ENCODE peak calls at places on chromosomes 5 and 9, in four cellular contexts. D is heart left ventricle, J is Peyer's patch, E is ovary. Z is an unnamed sample. For H3K4me1, the result is how much of the 10 kb centered on the place peaks cover.

GRCh38 chr5:134784946-134785620 is 26.5 kb downstream of the DDX46 start:
- DNase-seq in D (no peak), J (no peak), E (no peak), Z (no peak)

GRCh38 chr5:73022480-73023169 is 66.8 kb downstream of the FCHO2 start:
- DNase-seq in D (no peak), J (no peak), E (no peak), Z (peak)

GRCh38 chr9:78026416-78026815 is 5.2 kb downstream of the GNAQ start:
- DNase-seq in D (no peak), J (peak), E (no peak), Z (no peak)

GRCh38 chr9:114588671-114589526 is 1.3 kb downstream of the ATP6V1G1 start:
- DNase-seq in D (no peak), J (no peak), E (no peak), Z (no peak)

GRCh38 chr5:148858547-148858946 is 32.1 kb downstream of the ADRB2 start:
- DNase-seq in D (peak), J (no peak), E (no peak), Z (no peak)

GRCh38 chr5:132020568-132021339 is 9.3 kb upstream of the ACSL6 start:
- DNase-seq in D (no peak), J (no peak), E (no peak), Z (no peak)

GRCh38 chr5:133818031-133818431 is 150.4 kb downstream of the C5orf15 start:
- DNase-seq in D (peak), J (peak), E (peak), Z (peak)

GRCh38 chr9:32716955-32717354 is 66.4 kb upstream of the TMEM215 start:
- DNase-seq in D (no peak), J (no peak), E (no peak), Z (no peak)

GRCh38 chr5:119330367-119331183 is 25.2 kb upstream of the TNFAIP8 start:
- DNase-seq in D (no peak), J (no peak), E (no peak), Z (no peak)

GRCh38 chr9:87494970-87495471 is 2.6 kb upstream of the DAPK1 start:
- DNase-seq in D (no peak), J (no peak), E (no peak), Z (no peak)

GRCh38 chr9:130732131-130732530 is 38.6 kb downstream of the EXOSC2 start:
- DNase-seq in D (no peak), J (no peak), E (no peak), Z (no peak)

GRCh38 chr5:179322071-179323025 is 22.9 kb downstream of the ADAMTS2 start:
- DNase-seq in D (no peak), J (no peak), E (no peak), Z (no peak)

GRCh38 chr5:2047341-2047927 is 164.7 kb upstream of the IRX4 start:
- DNase-seq in D (no peak), J (no peak), E (no peak), Z (no peak)

GRCh38 chr5:43000198-43000840 is 39.8 kb downstream of the ANXA2R start:
- DNase-seq in D (peak), J (no peak), E (no peak), Z (peak)

GRCh38 chr9:131382850-131383729 is 10.8 kb upstream of the PRRC2B start:
- DNase-seq in D (peak), J (peak), E (peak), Z (peak)

GRCh38 chr5:164332349-164333196 is 827.2 kb downstream of the MAT2B start:
- DNase-seq in D (no peak), J (no peak), E (no peak), Z (no peak)

GRCh38 chr5:167634432-167634831 is 657.0 kb upstream of the WWC1 start:
- DNase-seq in D (no peak), J (no peak), E (no peak), Z (no peak)

GRCh38 chr9:131661954-131662621 is 77.8 kb downstream of the RAPGEF1 start:
- DNase-seq in D (no peak), J (no peak), E (no peak), Z (no peak)

GRCh38 chr5:118687085-118687484 is 301.3 kb downstream of the DTWD2 start:
- DNase-seq in D (no peak), J (no peak), E (no peak), Z (no peak)

GRCh38 chr5:14842117-14842516 is 29.5 kb downstream of the ANKH start:
- DNase-seq in D (no peak), J (no peak), E (no peak), Z (no peak)

GRCh38 chr5:69268899-69269298 is 34.2 kb downstream of the CDK7 start:
- DNase-seq in D (no peak), J (no peak), E (no peak), Z (no peak)

GRCh38 chr9:110655723-110656641 is 12.6 kb upstream of the MUSK start:
- DNase-seq in D (no peak), J (no peak), E (peak), Z (no peak)

GRCh38 chr9:109993250-109993978 is 213.4 kb downstream of the PALM2AKAP2 start:
- DNase-seq in D (no peak), J (no peak), E (no peak), Z (no peak)

GRCh38 chr9:26391036-26391435 is 501.6 kb downstream of the CAAP1 start:
- DNase-seq in D (no peak), J (no peak), E (no peak), Z (no peak)

GRCh38 chr9:130607640-130608420 is 28.5 kb downstream of the FUBP3 start:
- DNase-seq in D (no peak), J (no peak), E (no peak), Z (no peak)

GRCh38 chr9:130542457-130543228 is 36.7 kb upstream of the FUBP3 start:
- DNase-seq in D (no peak), J (no peak), E (no peak), Z (no peak)

GRCh38 chr5:133962801-133963476 is 5.5 kb downstream of the C5orf15 start:
- DNase-seq in D (no peak), J (no peak), E (no peak), Z (no peak)

GRCh38 chr9:86713970-86714369 is 233.3 kb downstream of the GAS1 start:
- DNase-seq in D (no peak), J (no peak), E (no peak), Z (no peak)

GRCh38 chr5:167783145-167783817 is 508.2 kb upstream of the WWC1 start:
- DNase-seq in D (no peak), J (no peak), E (no peak), Z (no peak)

GRCh38 chr9:128735373-128735772 is 11.4 kb upstream of the ZDHHC12 start:
- DNase-seq in D (no peak), J (no peak), E (no peak), Z (no peak)

GRCh38 chr5:60916646-60917045 is 28.2 kb downstream of the ERCC8 start:
- DNase-seq in D (no peak), J (no peak), E (no peak), Z (no peak)

GRCh38 chr9:130866474-130866965 is 30.1 kb downstream of the QRFP start:
- DNase-seq in D (peak), J (peak), E (no peak), Z (peak)

GRCh38 chr9:17116400-17116837 is 18.4 kb upstream of the CNTLN start:
- DNase-seq in D (no peak), J (no peak), E (no peak), Z (no peak)

GRCh38 chr5:37831821-37832524 is 7.9 kb downstream of the GDNF start:
- DNase-seq in D (no peak), J (no peak), E (no peak), Z (no peak)

GRCh38 chr5:120413706-120414105 is 50.4 kb upstream of the PRR16 start:
- DNase-seq in D (no peak), J (no peak), E (no peak), Z (no peak)

GRCh38 chr9:4668604-4669003 is 2.3 kb upstream of the SPATA6L start:
- DNase-seq in D (no peak), J (no peak), E (no peak), Z (no peak)

GRCh38 chr5:179288101-179288808 is 57.0 kb downstream of the ADAMTS2 start:
- DNase-seq in D (no peak), J (no peak), E (no peak), Z (no peak)

GRCh38 chr9:6758418-6759113 is 793 bp downstream of the KDM4C start:
- DNase-seq in D (peak), J (peak), E (peak), Z (peak)
- TF ChIP-seq POLR2A in D (no peak), J (peak), E (no peak), Z (peak)

GRCh38 chr9:76464706-76465105 is 5.7 kb downstream of the GCNT1 start:
- DNase-seq in D (no peak), J (no peak), E (no peak), Z (no peak)
- H3K4me1 ChIP-seq in D (under half), J (under half), E (under half), Z (under half)

DNA sequence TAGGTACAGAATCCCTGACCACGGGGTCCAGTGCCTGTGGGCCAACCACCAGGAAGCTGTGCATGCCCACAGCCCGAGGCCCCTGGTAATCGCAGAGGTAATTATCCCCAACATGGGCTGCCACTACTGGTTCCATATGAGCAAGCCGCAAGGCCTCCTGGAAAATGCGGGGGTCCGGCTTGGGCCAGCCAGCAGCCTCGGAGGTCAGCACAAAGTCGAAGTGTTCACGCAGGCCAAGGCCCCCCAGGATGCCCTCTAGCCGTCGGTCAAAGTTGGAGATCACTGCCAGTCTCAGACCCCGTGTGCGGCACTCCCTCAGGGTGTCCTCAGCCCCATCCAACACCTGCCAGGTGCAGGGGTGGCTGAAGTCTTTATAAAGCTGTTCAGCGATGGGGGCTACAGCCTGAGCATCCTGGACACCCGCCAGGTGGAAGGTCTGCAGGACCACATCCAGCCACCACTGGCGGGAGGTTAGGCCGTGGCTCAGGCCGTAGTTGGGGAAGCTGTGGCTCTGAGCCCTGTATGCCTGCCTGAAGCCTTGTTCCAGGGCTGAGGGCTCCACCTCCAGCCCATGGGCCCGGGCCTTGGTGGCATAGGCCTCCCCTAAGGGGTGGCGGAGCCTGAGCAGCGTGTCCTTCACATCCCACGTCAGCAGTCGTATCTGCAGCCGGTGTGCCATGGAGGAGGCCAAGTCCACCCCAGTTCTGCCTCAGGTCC is 3.0 kb downstream of the HDHD3 start:
- DNase-seq in D (no peak), J (no peak), E (no peak), Z (no peak)
- H3K27ac ChIP-seq in D (no peak), J (no peak), E (no peak), Z (no peak)

GRCh38 chr5:173858675-173859121 is 29.5 kb upstream of the CPEB4 start:
- DNase-seq in D (no peak), J (no peak), E (no peak), Z (no peak)
- TF ChIP-seq POLR2A in D (no peak), J (no peak), E (no peak), Z (no peak)

DNA sequence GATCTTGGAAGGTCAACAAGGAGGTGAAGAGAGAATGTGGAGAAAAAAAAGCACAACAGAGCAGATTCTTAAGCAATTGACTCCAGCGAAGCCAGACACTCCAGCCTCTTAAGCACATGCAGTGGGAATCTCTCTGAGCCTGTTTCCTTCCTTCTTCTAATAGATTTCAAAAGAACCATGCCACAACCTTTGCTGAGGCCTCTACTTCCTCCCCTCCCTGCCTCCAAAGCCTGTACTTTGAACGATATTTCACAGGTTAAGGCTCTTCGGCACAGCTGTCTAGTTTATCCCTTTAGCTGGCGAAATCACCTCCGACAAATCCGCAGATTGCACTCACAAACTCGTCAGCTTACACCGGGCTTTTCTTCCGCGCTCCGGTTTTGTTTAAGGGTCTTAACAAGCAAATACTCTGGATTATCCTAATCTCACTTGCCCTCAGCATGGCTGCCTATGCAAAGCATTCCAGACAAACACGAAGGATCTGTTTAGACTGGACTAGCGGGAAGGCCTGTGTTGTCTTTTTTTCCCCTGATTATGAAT is 211.6 kb upstream of the PANK3 start:
- DNase-seq in D (no peak), J (no peak), E (no peak), Z (no peak)
- H3K4me1 ChIP-seq in D (under half), J (under half), E (under half), Z (under half)

GRCh38 chr5:57778528-57779175 is 296.0 kb upstream of the ACTBL2 start:
- DNase-seq in D (no peak), J (no peak), E (no peak), Z (no peak)
- H3K27ac ChIP-seq in D (no peak), J (no peak), E (no peak), Z (no peak)

GRCh38 chr9:35906923-35907699 is 1.1 kb downstream of the HRCT1 start:
- DNase-seq in D (peak), J (peak), E (peak), Z (no peak)
- TF ChIP-seq POLR2A in D (peak), J (peak), E (no peak), Z (no peak)

DNA sequence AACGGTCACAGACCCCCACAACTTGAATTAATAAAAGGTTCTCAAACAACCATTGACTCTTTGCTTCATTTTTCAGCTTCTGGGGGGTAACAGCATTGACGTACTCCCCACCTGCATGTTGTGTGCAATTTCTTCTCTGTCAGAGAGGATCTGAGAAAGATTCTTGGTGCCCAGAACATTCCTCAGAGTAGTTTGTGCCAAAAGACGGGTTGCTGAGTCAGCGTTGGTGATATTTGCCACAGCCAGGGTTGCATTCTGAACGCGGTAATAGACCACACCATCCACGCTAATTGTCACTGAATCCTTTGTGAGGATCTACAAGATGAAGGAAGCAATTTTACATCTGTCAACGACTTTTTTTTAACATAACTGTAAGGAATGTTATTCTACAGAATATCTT is 21.0 kb downstream of the STOM start:
- DNase-seq in D (no peak), J (no peak), E (no peak), Z (no peak)
- H3K4me1 ChIP-seq in D (half or more), J (under half), E (under half), Z (under half)

GRCh38 chr9:92979657-92980056 is 32.3 kb downstream of the FGD3 start:
- DNase-seq in D (no peak), J (no peak), E (no peak), Z (no peak)
- H3K27ac ChIP-seq in D (no peak), J (no peak), E (no peak), Z (no peak)

DNA sequence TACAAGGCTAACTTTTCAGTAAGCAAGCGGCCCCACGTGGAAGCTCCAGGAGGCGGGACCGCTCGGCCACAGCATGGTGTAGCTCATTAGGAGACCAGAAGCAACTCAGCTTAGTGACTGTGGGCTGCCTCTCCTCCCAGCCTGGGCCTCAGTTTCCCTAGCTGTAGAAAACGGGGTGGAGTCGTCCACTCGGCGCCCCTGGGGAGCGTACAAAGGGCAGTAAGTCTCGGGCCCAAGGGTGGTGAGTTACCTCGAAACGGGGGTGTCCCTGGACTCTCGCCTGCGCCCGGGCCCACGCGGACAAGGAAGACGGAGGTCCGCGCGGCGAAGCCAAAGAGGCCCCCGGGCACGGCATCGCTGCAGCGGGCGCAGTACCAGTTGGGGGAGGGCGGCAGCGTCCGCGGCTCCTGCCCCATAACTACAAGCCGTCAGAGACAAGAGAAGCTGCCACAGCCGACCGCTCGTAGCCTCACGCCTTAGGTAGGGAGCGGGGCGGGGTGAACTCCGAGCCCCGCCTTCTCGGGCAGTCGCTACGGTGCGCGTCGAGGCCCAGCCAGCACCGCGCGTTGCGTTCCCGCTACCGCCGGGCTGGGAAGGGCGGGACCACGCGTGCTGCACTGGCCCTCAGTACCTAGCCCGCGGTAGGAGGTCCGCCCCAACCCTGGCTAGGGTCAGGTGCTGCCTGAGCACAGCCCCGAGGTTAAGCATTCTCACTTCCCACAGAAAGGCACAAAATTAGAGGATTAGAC is at the start of gene GEMIN5:
- DNase-seq in D (peak), J (peak), E (peak), Z (peak)
- TF ChIP-seq POLR2A in D (no peak), J (peak), E (peak), Z (peak)